ENCODE peak calls at places on chromosome X, in five cellular contexts. Q is activated T-helper 1 cell treated with Interleukin-2 at 50 U/mL for 16 hours, X is fibroblast of mammary gland, L is NCI-H1092 treated with DMSO at 0.1 percent for 48 hours, O is H7. D is an unnamed sample.

GRCh38 chrX:103197721-103198306 is 17.1 kb upstream of the BEX4 start:
- DNase-seq in Q (no peak), X (peak), L (no peak), O (no peak), D (peak)

GRCh38 chrX:130170752-130171445 is 863 bp upstream of the RAB33A start:
- DNase-seq in Q (peak), X (no peak), L (peak), O (peak), D (no peak)

GRCh38 chrX:74426615-74427014 is 5.3 kb downstream of the SLC16A2 start:
- DNase-seq in Q (no peak), X (no peak), L (no peak), O (no peak), D (no peak)

GRCh38 chrX:56232221-56233082 is at the start of gene KLF8:
- DNase-seq in Q (no peak), X (peak), L (no peak), O (peak), D (no peak)

GRCh38 chrX:150363561-150364346 is 637 bp downstream of the MAMLD1 start:
- DNase-seq in Q (no peak), X (peak), L (peak), O (peak), D (no peak)

GRCh38 chrX:71618303-71618721 is at the start of gene CXCR3:
- DNase-seq in Q (peak), X (no peak), L (no peak), O (no peak), D (no peak)

GRCh38 chrX:23901805-23902204 is 5.9 kb downstream of the APOO start:
- DNase-seq in Q (no peak), X (peak), L (peak), O (peak), D (no peak)

GRCh38 chrX:148885203-148885602 is 384.8 kb downstream of the AFF2 start:
- DNase-seq in Q (no peak), X (no peak), L (no peak), O (no peak), D (no peak)

GRCh38 chrX:119391279-119391678 is 7.9 kb upstream of the SLC25A43 start:
- DNase-seq in Q (no peak), X (peak), L (no peak), O (peak), D (no peak)

GRCh38 chrX:1380672-1381233 is 11.2 kb downstream of the SLC25A6 start:
- DNase-seq in Q (no peak), X (no peak), L (no peak), O (peak), D (no peak)